ENCODE peak calls at places on chromosomes 6 and 20, in nine cellular contexts. T, B, F, E, D, J, O, A and U are unnamed samples.

GRCh38 chr6:57147401-57147800 is 24.7 kb upstream of the BAG2 start:
- DNase-seq in B (no peak), J (no peak), T (no peak), E (no peak), A (no peak), F (no peak), D (no peak), O (no peak), U (no peak)

GRCh38 chr6:35057449-35058030 is 83.6 kb downstream of the TCP11 start:
- DNase-seq in A (no peak), J (no peak), D (no peak), B (no peak), O (no peak), E (no peak), F (no peak), T (no peak), U (no peak)

GRCh38 chr6:79832723-79833122 is 114.6 kb downstream of the ELOVL4 start:
- DNase-seq in D (no peak), J (no peak), F (no peak), O (no peak), A (no peak), B (no peak), E (no peak), T (no peak), U (no peak)

GRCh38 chr20:64041040-64041780 is 5.2 kb downstream of the C20orf204 start:
- DNase-seq in E (no peak), T (no peak), B (no peak), J (no peak), F (no peak), A (no peak), D (no peak), O (no peak), U (no peak)

GRCh38 chr20:42027746-42028268 is 409.6 kb upstream of the CHD6 start:
- DNase-seq in F (no peak), B (no peak), O (no peak), A (no peak), T (no peak), J (no peak), D (no peak), E (no peak), U (no peak)

GRCh38 chr6:5475779-5476178 is 214.5 kb downstream of the FARS2 start:
- DNase-seq in D (no peak), B (no peak), E (no peak), O (no peak), A (no peak), F (no peak), T (no peak), J (no peak), U (no peak)

GRCh38 chr6:43060034-43060754 is 763 bp downstream of the KLC4 start:
- DNase-seq in T (no peak), E (peak), D (no peak), O (no peak), J (peak), B (no peak), F (no peak), A (no peak), U (no peak)

GRCh38 chr20:5714261-5715041 is 35.8 kb upstream of the SHLD1 start:
- DNase-seq in T (peak), J (peak), E (no peak), O (no peak), A (peak), D (no peak), B (peak), F (no peak), U (no peak)

GRCh38 chr6:19697744-19698290 is 139.4 kb upstream of the ID4 start:
- DNase-seq in E (peak), J (peak), T (no peak), B (no peak), D (no peak), A (no peak), O (peak), F (peak), U (peak)

GRCh38 chr20:31602779-31603441 is 2.2 kb upstream of the ID1 start:
- DNase-seq in D (no peak), F (peak), O (no peak), B (no peak), A (no peak), T (peak), J (peak), E (peak), U (peak)

GRCh38 chr6:80132942-80133517 is 26.6 kb downstream of the BCKDHB start:
- DNase-seq in D (peak), O (no peak), B (peak), J (peak), E (peak), F (peak), A (peak), T (peak), U (no peak)

GRCh38 chr20:61655591-61655990 is 403.5 kb downstream of the CDH4 start:
- DNase-seq in D (no peak), F (no peak), J (no peak), T (no peak), A (no peak), E (no peak), B (no peak), O (no peak), U (no peak)

GRCh38 chr6:131744432-131744831 is 33.6 kb upstream of the CTAGE9 start:
- DNase-seq in A (no peak), T (no peak), F (no peak), J (no peak), D (no peak), E (no peak), B (no peak), O (no peak), U (no peak)

GRCh38 chr20:62644044-62644795 is 1.9 kb downstream of the SLCO4A1 start:
- DNase-seq in D (no peak), A (no peak), T (no peak), J (peak), E (no peak), O (no peak), B (no peak), F (no peak), U (no peak)

GRCh38 chr20:64110411-64111068 is 3.2 kb upstream of the NPBWR2 start:
- DNase-seq in O (no peak), F (no peak), E (no peak), D (no peak), J (no peak), T (peak), B (no peak), A (no peak), U (no peak)

GRCh38 chr6:51398064-51398740 is 579.5 kb downstream of the TFAP2B start:
- DNase-seq in F (peak), B (no peak), A (no peak), D (no peak), T (no peak), O (no peak), J (peak), E (peak), U (no peak)

GRCh38 chr6:43150051-43150751 is 20.9 kb upstream of the SRF start:
- DNase-seq in F (no peak), A (no peak), B (no peak), T (no peak), D (no peak), J (peak), O (no peak), E (no peak), U (no peak)

GRCh38 chr6:95321106-95321505 is 256.2 kb upstream of the MANEA start:
- DNase-seq in A (no peak), B (no peak), O (peak), D (no peak), E (no peak), T (no peak), F (no peak), J (peak), U (peak)

GRCh38 chr20:64056889-64057627 is 5.9 kb upstream of the TCEA2 start:
- DNase-seq in A (no peak), B (no peak), T (no peak), J (no peak), O (no peak), F (no peak), E (no peak), D (no peak), U (no peak)

GRCh38 chr6:47153066-47153755 is 111.1 kb upstream of the ADGRF1 start:
- DNase-seq in O (peak), E (peak), J (no peak), D (no peak), A (no peak), F (no peak), T (no peak), B (no peak), U (no peak)

GRCh38 chr20:953742-954141 is 37.6 kb upstream of the ANGPT4 start:
- DNase-seq in J (peak), T (no peak), A (peak), O (no peak), F (peak), D (no peak), E (peak), B (no peak), U (no peak)

GRCh38 chr6:115972679-115973078 is 88.0 kb downstream of the FRK start:
- DNase-seq in F (no peak), J (no peak), D (no peak), E (no peak), A (no peak), O (no peak), B (no peak), T (no peak), U (no peak)

GRCh38 chr20:47453167-47453782 is 48.4 kb upstream of the NCOA3 start:
- DNase-seq in A (no peak), B (no peak), J (peak), F (peak), O (peak), T (peak), D (no peak), E (peak), U (peak)

GRCh38 chr6:127971945-127972391 is 71.1 kb upstream of the THEMIS start:
- DNase-seq in A (no peak), O (peak), E (peak), J (peak), D (no peak), F (peak), T (peak), B (peak), U (peak)

GRCh38 chr6:71335544-71335943 is 46.9 kb downstream of the OGFRL1 start:
- DNase-seq in D (no peak), F (no peak), T (no peak), E (no peak), A (no peak), B (no peak), O (no peak), J (no peak), U (no peak)

GRCh38 chr6:105509506-105510331 is 106.8 kb upstream of the PREP start:
- DNase-seq in A (peak), F (no peak), J (no peak), B (no peak), D (no peak), O (no peak), T (no peak), E (no peak), U (no peak)